ENCODE peak calls at places on chromosomes 11 and 22, in six cellular contexts. O, U, V, Q, J and H are unnamed samples. For H3K36me3, the result is how much of the 10 kb centered on the place peaks cover.

GRCh38 chr22:42745118-42745517 is 24.4 kb upstream of the A4GALT start:
- DNase-seq in O (no peak), U (no peak), V (no peak), Q (no peak), J (no peak), H (no peak)

GRCh38 chr11:119319702-119320592 is 3.0 kb upstream of the MCAM start:
- DNase-seq in O (peak), U (no peak), V (peak), Q (no peak), J (no peak), H (no peak)

GRCh38 chr22:41003041-41003440 is 51.9 kb downstream of the RBX1 start:
- DNase-seq in O (no peak), U (no peak), V (no peak), Q (no peak), J (no peak), H (peak)

GRCh38 chr22:17475318-17476212 is 87.7 kb upstream of the SLC25A18 start:
- DNase-seq in O (no peak), U (no peak), V (no peak), Q (no peak), J (no peak), H (no peak)

GRCh38 chr11:23123766-23124165 is 263.5 kb upstream of the CCDC179 start:
- DNase-seq in O (no peak), U (no peak), V (no peak), Q (no peak), J (no peak), H (no peak)

GRCh38 chr11:87473174-87473573 is 435.4 kb downstream of the TMEM135 start:
- DNase-seq in O (no peak), U (no peak), V (no peak), Q (no peak), J (no peak), H (no peak)

GRCh38 chr11:74055938-74056337 is 47.1 kb upstream of the UCP3 start:
- DNase-seq in O (no peak), U (no peak), V (no peak), Q (no peak), J (no peak), H (no peak)

GRCh38 chr22:40535642-40536041 is 100.9 kb downstream of the MRTFA start:
- DNase-seq in O (no peak), U (no peak), V (no peak), Q (no peak), J (no peak), H (no peak)

GRCh38 chr11:73249304-73249703 is 22.8 kb upstream of the P2RY6 start:
- DNase-seq in O (no peak), U (no peak), V (peak), Q (no peak), J (peak), H (peak)

GRCh38 chr11:41201156-41201555 is 258.3 kb downstream of the LRRC4C start:
- DNase-seq in O (no peak), U (no peak), V (no peak), Q (peak), J (no peak), H (no peak)

GRCh38 chr11:35632301-35632700 is 14.0 kb downstream of the FJX1 start:
- DNase-seq in O (no peak), U (no peak), V (no peak), Q (no peak), J (no peak), H (no peak)

GRCh38 chr11:8604078-8604723 is 10.2 kb upstream of the STK33 start:
- DNase-seq in O (no peak), U (no peak), V (no peak), Q (peak), J (peak), H (peak)

GRCh38 chr22:41446057-41446501 is 522 bp downstream of the TOB2 start:
- DNase-seq in O (no peak), U (no peak), V (peak), Q (no peak), J (peak), H (peak)

GRCh38 chr11:48094643-48095339 is 114.4 kb downstream of the PTPRJ start:
- DNase-seq in O (no peak), U (no peak), V (no peak), Q (peak), J (no peak), H (no peak)

GRCh38 chr11:66142370-66143263 is 72.5 kb downstream of the PACS1 start:
- DNase-seq in O (no peak), U (no peak), V (no peak), Q (no peak), J (no peak), H (no peak)

GRCh38 chr11:74280494-74280893 is 30.9 kb downstream of the P4HA3 start:
- DNase-seq in O (no peak), U (no peak), V (no peak), Q (no peak), J (no peak), H (no peak)

GRCh38 chr11:126740857-126741256 is 259.7 kb downstream of the KIRREL3 start:
- DNase-seq in O (no peak), U (no peak), V (no peak), Q (no peak), J (no peak), H (no peak)

GRCh38 chr22:42613869-42614268 is 814 bp downstream of the POLDIP3 start:
- DNase-seq in O (no peak), U (no peak), V (no peak), Q (no peak), J (no peak), H (no peak)

GRCh38 chr11:72676874-72677341 is 2.7 kb upstream of the PDE2A start:
- DNase-seq in O (no peak), U (peak), V (peak), Q (peak), J (peak), H (peak)

GRCh38 chr11:369336-370018 is at the start of gene B4GALNT4:
- DNase-seq in O (no peak), U (no peak), V (peak), Q (no peak), J (no peak), H (peak)

GRCh38 chr22:49056301-49056700 is 771.4 kb downstream of the BRD1 start:
- DNase-seq in O (no peak), U (no peak), V (no peak), Q (no peak), J (no peak), H (no peak)

GRCh38 chr11:131815631-131816030 is 445.2 kb downstream of the NTM start:
- DNase-seq in O (no peak), U (no peak), V (no peak), Q (no peak), J (no peak), H (peak)

GRCh38 chr11:112113539-112114457 is 27.1 kb downstream of the SDHD start:
- DNase-seq in O (no peak), U (no peak), V (no peak), Q (no peak), J (no peak), H (no peak)

GRCh38 chr11:62458212-62459002 is 39.6 kb downstream of the SCGB1A1 start:
- DNase-seq in O (no peak), U (no peak), V (no peak), Q (no peak), J (no peak), H (no peak)
- TF ChIP-seq EP300 in O (no peak), U (peak), V (no peak), Q (no peak), J (no peak), H (no peak)

DNA sequence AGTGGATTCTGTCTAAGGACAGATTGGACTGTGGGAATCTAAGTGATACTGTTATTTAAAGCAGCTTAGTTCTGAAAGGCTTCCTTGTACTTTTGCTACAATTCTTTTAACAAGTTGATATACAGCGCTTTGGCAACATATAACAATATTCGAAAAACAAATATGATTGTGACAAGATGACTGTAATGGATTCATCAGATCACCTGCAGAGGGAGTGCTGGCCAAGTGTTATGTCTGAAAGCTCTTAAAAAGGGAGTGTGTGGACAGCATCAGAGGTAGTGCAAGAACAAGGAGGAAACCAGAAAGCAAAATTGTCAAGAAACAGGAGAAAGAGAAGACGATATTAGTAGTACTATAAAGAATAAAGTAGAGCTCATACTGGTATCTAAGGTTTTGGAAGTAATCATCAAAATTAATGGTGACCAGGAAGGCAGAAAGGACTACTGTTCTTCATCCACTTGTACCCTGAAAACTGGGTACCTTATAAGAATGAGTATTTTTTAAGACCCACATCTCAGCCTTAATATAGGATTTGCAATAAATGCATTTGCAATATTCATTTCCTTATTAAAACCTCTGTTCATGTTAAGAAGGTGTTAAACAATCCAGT is 1112.0 kb upstream of the CCDC90B start:
- DNase-seq in O (no peak), U (no peak), V (no peak), Q (no peak), J (no peak), H (no peak)
- TF ChIP-seq CTCF in O (no peak), U (no peak), V (no peak), Q (peak), J (no peak), H (no peak)

DNA sequence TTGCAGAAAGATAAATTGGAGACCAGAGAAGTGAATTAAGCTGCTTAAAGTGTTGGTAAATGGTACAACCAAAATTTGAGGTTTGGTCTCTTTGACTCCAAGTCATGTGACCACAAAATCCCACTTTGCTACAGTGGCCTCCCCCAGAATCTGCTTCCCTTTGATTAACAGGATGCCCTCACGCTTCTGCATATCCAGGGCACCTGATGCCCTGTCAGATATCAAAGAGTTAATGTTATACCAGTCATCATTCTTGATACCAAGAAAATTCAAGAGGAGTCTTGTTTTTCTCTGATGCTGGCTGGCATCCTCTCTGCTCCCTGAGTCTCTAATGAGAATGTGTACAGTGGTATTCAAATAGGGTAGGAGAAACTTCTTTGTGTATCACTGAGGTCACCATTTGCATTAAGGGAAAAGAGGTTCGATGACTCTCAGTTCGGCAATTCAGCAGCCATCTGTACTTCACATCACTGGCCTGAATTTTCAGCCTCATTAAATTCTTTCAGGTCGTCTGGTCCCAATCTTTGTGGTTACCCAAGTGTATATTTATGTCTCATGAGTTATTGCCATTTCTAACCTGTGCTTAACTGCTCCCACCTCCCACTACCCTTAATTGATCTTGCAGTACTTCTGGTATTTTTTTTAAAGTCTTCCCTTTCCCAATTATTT is 73.9 kb downstream of the BDNF start:
- DNase-seq in O (no peak), U (no peak), V (no peak), Q (no peak), J (no peak), H (no peak)
- H3K36me3 ChIP-seq in O (under half), U (under half), V (under half), Q (half or more), J (under half), H (under half)

GRCh38 chr11:90241414-90241813 is 18.6 kb upstream of the CHORDC1 start:
- DNase-seq in O (no peak), U (no peak), V (no peak), Q (no peak), J (no peak), H (no peak)
- TF ChIP-seq EP300 in O (no peak), U (no peak), V (no peak), Q (no peak), J (no peak), H (no peak)

DNA sequence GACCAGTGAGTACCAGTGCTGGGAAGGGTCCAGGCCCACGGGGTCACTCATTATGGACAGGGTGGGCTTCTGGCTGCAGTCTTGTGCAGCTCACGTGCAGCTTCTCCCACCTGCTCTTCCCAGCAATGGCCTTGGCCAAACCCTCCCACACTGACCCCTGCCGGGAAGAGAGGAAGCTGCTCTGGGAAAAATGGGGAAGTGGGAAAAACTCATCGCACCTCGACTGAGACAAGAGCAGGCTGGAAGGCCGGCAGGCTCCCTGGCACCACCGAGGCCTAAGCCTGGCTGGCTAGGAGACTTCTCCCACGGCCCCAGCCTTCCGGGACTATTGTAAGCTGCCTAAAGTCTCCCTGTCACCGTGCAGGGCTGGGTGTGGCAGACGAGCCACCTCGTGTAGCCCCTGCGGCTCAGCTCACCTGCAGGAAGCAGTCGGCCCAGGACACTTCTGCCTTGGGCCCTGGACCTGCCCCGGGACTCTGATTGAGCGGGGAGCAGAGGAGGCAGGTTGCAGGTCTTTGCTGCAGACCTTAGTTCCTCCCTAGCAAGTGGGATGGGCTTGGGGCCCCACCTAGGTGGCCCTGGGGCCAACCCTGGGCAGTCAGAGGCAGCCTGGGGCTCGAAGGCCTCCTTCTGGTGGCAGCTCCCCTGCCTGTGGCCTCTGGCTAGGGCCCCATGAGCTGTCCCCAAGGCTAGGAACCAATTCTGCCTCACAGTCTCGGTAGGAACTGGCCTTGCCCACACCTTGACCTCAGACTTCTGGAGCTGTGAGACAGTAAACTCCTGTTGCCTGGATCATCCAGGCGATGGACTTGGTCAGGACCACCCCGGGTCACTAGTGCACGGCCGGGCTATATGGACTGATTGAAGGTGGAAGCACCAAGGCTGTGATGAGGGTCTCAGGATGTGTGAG is 23.1 kb downstream of the MRGPRG start:
- DNase-seq in O (peak), U (no peak), V (no peak), Q (peak), J (peak), H (peak)
- TF ChIP-seq CTCF in O (peak), U (no peak), V (no peak), Q (peak), J (peak), H (no peak)

GRCh38 chr11:68913188-68913587 is 9.5 kb downstream of the IGHMBP2 start:
- DNase-seq in O (no peak), U (no peak), V (no peak), Q (no peak), J (no peak), H (no peak)
- H3K36me3 ChIP-seq in O (half or more), U (under half), V (under half), Q (half or more), J (half or more), H (under half)

DNA sequence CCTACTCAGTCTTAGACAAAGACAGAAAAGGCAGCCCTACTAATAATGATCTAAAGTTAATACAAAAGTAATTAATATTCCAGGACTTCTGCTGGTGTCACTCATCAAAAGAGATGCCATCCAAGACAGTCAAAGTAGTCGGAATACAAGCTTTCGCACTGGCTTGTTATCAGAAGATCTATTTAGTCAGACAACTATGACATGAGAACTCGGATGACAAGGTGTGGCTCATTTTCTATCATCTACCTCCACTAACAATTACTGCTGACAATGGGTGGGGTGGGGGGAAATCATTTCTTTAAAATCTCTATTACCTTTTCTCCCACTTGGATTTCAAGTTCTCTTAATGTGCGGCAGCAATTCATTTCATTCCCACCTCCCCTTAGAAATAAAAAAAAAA is 56.7 kb downstream of the EFCAB6 start:
- DNase-seq in O (no peak), U (no peak), V (no peak), Q (no peak), J (no peak), H (no peak)
- TF ChIP-seq EP300 in O (no peak), U (no peak), V (no peak), Q (no peak), J (no peak), H (no peak)

DNA sequence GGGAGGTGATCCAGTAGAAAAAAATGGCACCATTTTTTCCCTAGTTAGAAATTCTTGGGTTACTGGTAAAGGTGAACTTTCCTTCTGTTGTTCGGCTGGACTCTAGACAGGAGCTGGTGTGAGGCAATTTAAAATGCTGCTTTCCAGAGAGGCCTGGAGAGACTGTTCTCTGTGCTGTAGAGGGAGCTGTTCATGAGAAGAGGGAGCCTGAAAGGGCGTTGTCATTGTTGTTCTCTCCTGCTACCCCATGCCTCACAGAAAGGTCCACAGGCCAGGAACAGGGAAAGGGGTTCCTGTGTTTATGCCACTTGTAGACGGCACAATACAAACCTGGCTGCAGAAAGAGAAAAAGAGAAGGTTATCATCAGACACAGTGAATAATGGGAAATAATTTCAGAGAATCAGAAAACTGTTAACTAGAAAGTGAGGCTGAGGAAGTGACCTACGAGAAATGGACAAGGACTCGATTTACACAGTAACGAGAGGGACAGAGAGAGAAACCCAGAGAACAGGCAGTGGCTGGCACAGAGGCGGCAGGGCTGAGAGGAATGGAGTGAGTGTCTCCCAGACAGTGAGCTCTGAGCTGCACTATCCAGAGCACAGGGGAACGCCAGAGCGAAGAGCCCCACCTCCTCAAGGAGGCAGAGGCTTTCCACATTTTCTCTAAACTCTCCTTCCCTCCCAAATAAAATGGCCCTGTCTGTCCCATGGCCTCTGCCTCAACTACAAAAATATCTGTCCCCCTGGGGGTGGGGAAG is 109.2 kb downstream of the RRM1 start:
- DNase-seq in O (no peak), U (no peak), V (no peak), Q (no peak), J (no peak), H (no peak)
- TF ChIP-seq CTCF in O (no peak), U (no peak), V (no peak), Q (peak), J (no peak), H (no peak)

GRCh38 chr22:19400881-19401280 is 30.7 kb downstream of the HIRA start:
- DNase-seq in O (no peak), U (no peak), V (no peak), Q (no peak), J (no peak), H (no peak)

GRCh38 chr22:19402642-19403191 is 28.8 kb downstream of the HIRA start:
- DNase-seq in O (no peak), U (no peak), V (no peak), Q (no peak), J (no peak), H (no peak)

GRCh38 chr22:19404676-19405075 is 26.9 kb downstream of the HIRA start:
- DNase-seq in O (no peak), U (no peak), V (no peak), Q (no peak), J (no peak), H (no peak)

GRCh38 chr22:19398680-19399079 is 32.9 kb downstream of the HIRA start:
- DNase-seq in O (no peak), U (no peak), V (no peak), Q (no peak), J (no peak), H (no peak)

GRCh38 chr22:19401483-19401882 is 30.1 kb downstream of the HIRA start:
- DNase-seq in O (no peak), U (no peak), V (no peak), Q (no peak), J (no peak), H (no peak)
- H3K36me3 ChIP-seq in O (half or more), U (under half), V (under half), Q (under half), J (under half), H (half or more)